ENCODE peak calls at places on chromosomes 3 and 15, in seven cellular contexts. One of them, this sample, is unnamed.

GRCh38 chr3:119173325-119173724 is at the start of gene UPK1B:
- DNase-seq in kidney: no peak
- DNase-seq in endothelial cell: peak
- DNase-seq in A673: no peak
- DNase-seq in RPMI7951: no peak
- DNase-seq in NCI-H1092 treated with DMSO at 0.1 percent for 48 hours: no peak
- DNase-seq in foreskin melanocyte: no peak
- DNase-seq in this sample: no peak

GRCh38 chr3:47452460-47453215 is 23.1 kb downstream of the SCAP start:
- DNase-seq in NCI-H1092 treated with DMSO at 0.1 percent for 48 hours: no peak
- DNase-seq in endothelial cell: no peak
- DNase-seq in RPMI7951: no peak
- DNase-seq in foreskin melanocyte: no peak
- DNase-seq in kidney: no peak
- DNase-seq in A673: no peak
- DNase-seq in this sample: no peak

GRCh38 chr15:90362936-90363212 is 10.8 kb downstream of the ZNF774 start:
- DNase-seq in kidney: no peak
- DNase-seq in foreskin melanocyte: peak
- DNase-seq in endothelial cell: no peak
- DNase-seq in RPMI7951: peak
- DNase-seq in NCI-H1092 treated with DMSO at 0.1 percent for 48 hours: no peak
- DNase-seq in A673: peak
- DNase-seq in this sample: peak

GRCh38 chr3:24704496-24704895 is 209.8 kb upstream of the THRB start:
- DNase-seq in RPMI7951: peak
- DNase-seq in A673: no peak
- DNase-seq in NCI-H1092 treated with DMSO at 0.1 percent for 48 hours: peak
- DNase-seq in endothelial cell: no peak
- DNase-seq in foreskin melanocyte: peak
- DNase-seq in kidney: no peak
- DNase-seq in this sample: peak

GRCh38 chr3:96700322-96701315 is 113.8 kb upstream of the EPHA6 start:
- DNase-seq in endothelial cell: peak
- DNase-seq in RPMI7951: no peak
- DNase-seq in kidney: no peak
- DNase-seq in NCI-H1092 treated with DMSO at 0.1 percent for 48 hours: no peak
- DNase-seq in foreskin melanocyte: no peak
- DNase-seq in A673: no peak
- DNase-seq in this sample: no peak

GRCh38 chr3:107488942-107489341 is 33.8 kb upstream of the BBX start:
- DNase-seq in endothelial cell: no peak
- DNase-seq in kidney: no peak
- DNase-seq in NCI-H1092 treated with DMSO at 0.1 percent for 48 hours: no peak
- DNase-seq in RPMI7951: no peak
- DNase-seq in foreskin melanocyte: no peak
- DNase-seq in A673: no peak
- DNase-seq in this sample: no peak

GRCh38 chr3:87977765-87978164 is 81.0 kb downstream of the CGGBP1 start:
- DNase-seq in endothelial cell: no peak
- DNase-seq in A673: no peak
- DNase-seq in NCI-H1092 treated with DMSO at 0.1 percent for 48 hours: no peak
- DNase-seq in foreskin melanocyte: no peak
- DNase-seq in RPMI7951: no peak
- DNase-seq in kidney: no peak
- DNase-seq in this sample: no peak

GRCh38 chr3:4714045-4714444 is 220.9 kb downstream of the ITPR1 start:
- DNase-seq in NCI-H1092 treated with DMSO at 0.1 percent for 48 hours: no peak
- DNase-seq in kidney: no peak
- DNase-seq in endothelial cell: no peak
- DNase-seq in A673: no peak
- DNase-seq in foreskin melanocyte: no peak
- DNase-seq in RPMI7951: no peak
- DNase-seq in this sample: no peak

GRCh38 chr3:68089572-68089991 is 435.2 kb upstream of the SUCLG2 start:
- DNase-seq in NCI-H1092 treated with DMSO at 0.1 percent for 48 hours: no peak
- DNase-seq in endothelial cell: no peak
- DNase-seq in A673: no peak
- DNase-seq in foreskin melanocyte: no peak
- DNase-seq in kidney: no peak
- DNase-seq in RPMI7951: no peak
- DNase-seq in this sample: peak

GRCh38 chr3:62644493-62644892 is 230.7 kb downstream of the CADPS start:
- DNase-seq in foreskin melanocyte: no peak
- DNase-seq in A673: no peak
- DNase-seq in endothelial cell: no peak
- DNase-seq in NCI-H1092 treated with DMSO at 0.1 percent for 48 hours: no peak
- DNase-seq in kidney: no peak
- DNase-seq in RPMI7951: no peak
- DNase-seq in this sample: no peak

GRCh38 chr3:67790043-67790442 is 135.6 kb upstream of the SUCLG2 start:
- DNase-seq in endothelial cell: peak
- DNase-seq in NCI-H1092 treated with DMSO at 0.1 percent for 48 hours: no peak
- DNase-seq in kidney: no peak
- DNase-seq in A673: peak
- DNase-seq in RPMI7951: peak
- DNase-seq in foreskin melanocyte: peak
- DNase-seq in this sample: peak

GRCh38 chr3:159499031-159499793 is 489.4 kb upstream of the IL12A start:
- DNase-seq in foreskin melanocyte: no peak
- DNase-seq in NCI-H1092 treated with DMSO at 0.1 percent for 48 hours: no peak
- DNase-seq in endothelial cell: no peak
- DNase-seq in kidney: no peak
- DNase-seq in A673: no peak
- DNase-seq in RPMI7951: peak
- DNase-seq in this sample: peak

GRCh38 chr3:58116985-58117384 is 93.8 kb downstream of the DNASE1L3 start:
- DNase-seq in kidney: no peak
- DNase-seq in RPMI7951: no peak
- DNase-seq in A673: no peak
- DNase-seq in foreskin melanocyte: no peak
- DNase-seq in endothelial cell: no peak
- DNase-seq in NCI-H1092 treated with DMSO at 0.1 percent for 48 hours: no peak
- DNase-seq in this sample: no peak

GRCh38 chr15:69292826-69293420 is 5.8 kb upstream of the PAQR5 start:
- DNase-seq in NCI-H1092 treated with DMSO at 0.1 percent for 48 hours: no peak
- DNase-seq in kidney: no peak
- DNase-seq in foreskin melanocyte: no peak
- DNase-seq in A673: no peak
- DNase-seq in RPMI7951: no peak
- DNase-seq in endothelial cell: no peak
- DNase-seq in this sample: no peak

This sample was measured in M059J.